ENCODE peak calls at places on chromosomes 13 and 19, in four cellular contexts. L, B, Q and K are unnamed samples.

GRCh38 chr13:76019421-76020044 is 383.4 kb downstream of the LMO7 start:
- DNase-seq in L (peak), Q (no peak), B (no peak), K (no peak)

GRCh38 chr13:74288361-74288911 is 154.2 kb upstream of the KLF12 start:
- DNase-seq in Q (no peak), L (no peak), B (no peak), K (peak)

GRCh38 chr13:93244141-93244917 is 17.7 kb downstream of the GPC6 start:
- DNase-seq in L (peak), Q (peak), B (no peak), K (no peak)

GRCh38 chr13:110841846-110842245 is 73.0 kb downstream of the ANKRD10 start:
- DNase-seq in Q (peak), B (no peak), L (peak), K (no peak)

GRCh38 chr19:32802840-32803239 is 66.7 kb downstream of the SLC7A9 start:
- DNase-seq in L (no peak), Q (no peak), B (no peak), K (no peak)

GRCh38 chr13:37602743-37603381 is 4.3 kb upstream of the POSTN start:
- DNase-seq in L (peak), Q (peak), B (no peak), K (no peak)

GRCh38 chr19:18168673-18169381 is 4.8 kb upstream of the IFI30 start:
- DNase-seq in B (no peak), Q (no peak), L (no peak), K (peak)

GRCh38 chr19:18771328-18772242 is 19.5 kb downstream of the COMP start:
- DNase-seq in Q (no peak), B (no peak), L (no peak), K (no peak)

GRCh38 chr13:71524245-71525002 is 342.6 kb downstream of the DACH1 start:
- DNase-seq in Q (no peak), B (no peak), L (no peak), K (no peak)

GRCh38 chr19:49590971-49591730 is at the start of gene PRR12:
- DNase-seq in L (peak), Q (peak), B (peak), K (peak)

GRCh38 chr19:49614096-49614857 is 23.3 kb downstream of the PRR12 start:
- DNase-seq in Q (peak), B (no peak), L (peak), K (no peak)

GRCh38 chr19:47885067-47885463 is 1.1 kb downstream of the SULT2A1 start:
- DNase-seq in B (no peak), Q (no peak), L (no peak), K (no peak)

GRCh38 chr19:21326169-21326568 is 3.0 kb downstream of the ZNF708 start:
- DNase-seq in B (no peak), Q (no peak), L (no peak), K (no peak)

GRCh38 chr13:94553766-94554165 is 42.2 kb downstream of the TGDS start:
- DNase-seq in Q (no peak), L (no peak), B (no peak), K (no peak)

GRCh38 chr13:41668130-41668757 is 210.9 kb downstream of the RGCC start:
- DNase-seq in B (peak), L (peak), Q (peak), K (no peak)

GRCh38 chr19:15402411-15403150 is 16.2 kb downstream of the AKAP8L start:
- DNase-seq in L (no peak), B (no peak), Q (no peak), K (no peak)

GRCh38 chr13:28411859-28412353 is 83.0 kb downstream of the FLT1 start:
- DNase-seq in B (no peak), Q (peak), L (no peak), K (no peak)

GRCh38 chr19:15895876-15896430 is 1.9 kb downstream of the CYP4F2 start:
- DNase-seq in B (no peak), Q (no peak), L (no peak), K (no peak)

GRCh38 chr13:95553271-95553588 is 710 bp downstream of the CLDN10 start:
- DNase-seq in Q (no peak), B (no peak), L (no peak), K (no peak)

GRCh38 chr19:10706990-10707389 is 5.8 kb downstream of the QTRT1 start:
- DNase-seq in L (no peak), Q (peak), B (no peak), K (no peak)

GRCh38 chr19:51514866-51515481 is 13.4 kb upstream of the SIGLEC12 start:
- DNase-seq in B (no peak), L (peak), Q (peak), K (no peak)

GRCh38 chr13:56861472-56861871 is 279.2 kb upstream of the PRR20A start:
- DNase-seq in L (no peak), Q (no peak), B (no peak), K (no peak)

DNA sequence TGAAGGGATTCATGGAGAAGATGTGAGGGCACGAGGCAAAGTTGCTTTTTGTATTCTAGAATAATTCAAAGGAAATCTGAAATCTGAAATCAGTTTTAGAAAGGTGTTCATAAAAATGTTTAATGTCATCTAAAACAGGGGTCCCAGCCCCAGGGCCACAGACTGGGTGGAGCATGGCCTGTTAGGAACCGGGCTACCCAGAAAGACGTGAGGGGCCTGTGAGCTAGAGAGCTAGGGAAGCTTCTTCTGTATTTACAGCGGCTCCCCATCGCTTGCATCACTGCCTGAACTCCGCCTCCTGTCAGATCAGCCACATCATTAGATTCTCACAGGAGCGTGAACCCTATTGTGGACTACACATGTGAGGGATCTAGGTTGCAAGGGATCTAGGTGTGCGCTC is 151.2 kb downstream of the USP12 start:
- DNase-seq in B (no peak), L (no peak), Q (no peak), K (no peak)
- TF ChIP-seq CTCF in B (no peak), L (no peak), Q (no peak), K (no peak)

DNA sequence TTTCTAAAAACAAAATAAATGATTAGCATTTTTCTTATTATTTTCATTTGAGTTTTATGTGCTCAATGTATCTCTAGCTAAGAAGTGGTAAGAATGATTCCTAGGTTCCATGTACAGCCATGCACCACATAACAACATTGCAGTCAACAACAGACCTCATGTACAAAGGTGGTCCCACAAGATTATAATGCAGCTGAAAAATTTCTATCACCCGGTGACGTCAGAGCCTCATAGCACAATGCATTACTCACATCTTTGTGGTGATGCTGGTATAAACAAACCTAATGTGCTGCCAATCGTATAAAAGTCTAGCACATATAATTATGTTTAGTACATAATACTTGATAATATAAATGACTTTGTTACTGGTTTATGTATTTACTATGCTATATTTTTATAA is 120.5 kb downstream of the SLC7A1 start:
- DNase-seq in B (no peak), L (peak), Q (peak), K (no peak)
- TF ChIP-seq CTCF in B (no peak), L (no peak), Q (no peak), K (no peak)

GRCh38 chr19:1868971-1869370 is 5.6 kb upstream of the KLF16 start:
- DNase-seq in B (no peak), Q (no peak), L (no peak), K (no peak)

GRCh38 chr19:1864480-1865171 is 1.2 kb upstream of the KLF16 start:
- DNase-seq in L (peak), B (peak), Q (peak), K (peak)

GRCh38 chr19:1865172-1866010 is 2.0 kb upstream of the KLF16 start:
- DNase-seq in B (no peak), Q (no peak), L (no peak), K (no peak)

GRCh38 chr19:1866693-1867358 is 3.4 kb upstream of the KLF16 start:
- DNase-seq in B (no peak), L (no peak), Q (no peak), K (no peak)

DNA sequence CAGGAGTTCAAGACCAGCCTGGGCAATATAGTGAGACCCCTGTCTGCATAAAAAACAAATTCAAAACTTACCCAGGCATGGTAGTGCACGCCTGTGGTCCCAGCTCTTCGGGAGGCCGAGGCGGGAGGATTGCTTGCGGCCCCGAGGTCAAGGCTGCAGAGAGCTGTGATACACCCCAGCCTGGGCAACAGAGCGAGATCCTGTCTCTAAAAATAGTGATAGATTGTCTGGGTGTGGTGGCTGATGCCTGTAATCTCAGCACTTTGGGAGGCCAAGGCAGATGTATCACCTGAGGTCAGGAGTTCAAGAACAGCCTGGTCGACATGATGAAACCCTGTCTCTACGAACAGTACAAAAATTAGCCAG is 4.0 kb upstream of the KLF16 start:
- DNase-seq in Q (no peak), B (no peak), L (no peak), K (no peak)
- TF ChIP-seq CTCF in Q (no peak), B (no peak), L (no peak), K (no peak)

DNA sequence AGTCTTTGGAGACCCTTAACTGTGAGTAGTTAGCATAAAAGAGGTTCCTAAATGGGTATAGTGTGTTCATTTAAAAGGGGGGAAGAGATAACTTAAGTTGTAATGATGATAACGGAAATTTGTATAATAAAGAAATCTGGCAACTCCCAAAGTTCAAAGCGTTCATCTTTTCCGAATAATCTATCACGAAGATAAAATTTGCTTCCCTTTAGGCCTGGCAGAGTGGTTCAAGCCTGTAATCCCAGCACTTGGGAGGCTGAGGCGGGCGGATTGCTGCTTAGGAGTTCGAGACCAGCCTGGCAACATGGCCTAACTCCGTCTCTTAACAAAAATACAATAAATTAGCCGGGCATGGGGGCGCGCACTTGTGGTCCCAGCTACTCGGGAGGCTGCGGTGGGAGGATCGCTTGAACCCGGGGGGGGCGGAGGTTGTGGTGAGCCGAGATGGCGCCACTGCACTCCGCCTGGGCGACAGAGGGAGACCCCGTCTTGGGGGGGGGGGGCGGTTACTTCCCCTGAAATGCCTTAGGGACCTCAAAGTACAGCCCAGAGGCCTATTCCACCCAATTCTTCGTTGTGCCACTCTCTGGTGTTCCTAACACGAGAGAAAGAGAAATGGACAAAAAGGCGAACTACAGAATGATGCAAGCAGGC is 888 bp downstream of the N4BP2L2 start:
- DNase-seq in B (no peak), L (no peak), Q (no peak), K (peak)
- TF ChIP-seq CTCF in B (no peak), L (no peak), Q (no peak), K (no peak)

DNA sequence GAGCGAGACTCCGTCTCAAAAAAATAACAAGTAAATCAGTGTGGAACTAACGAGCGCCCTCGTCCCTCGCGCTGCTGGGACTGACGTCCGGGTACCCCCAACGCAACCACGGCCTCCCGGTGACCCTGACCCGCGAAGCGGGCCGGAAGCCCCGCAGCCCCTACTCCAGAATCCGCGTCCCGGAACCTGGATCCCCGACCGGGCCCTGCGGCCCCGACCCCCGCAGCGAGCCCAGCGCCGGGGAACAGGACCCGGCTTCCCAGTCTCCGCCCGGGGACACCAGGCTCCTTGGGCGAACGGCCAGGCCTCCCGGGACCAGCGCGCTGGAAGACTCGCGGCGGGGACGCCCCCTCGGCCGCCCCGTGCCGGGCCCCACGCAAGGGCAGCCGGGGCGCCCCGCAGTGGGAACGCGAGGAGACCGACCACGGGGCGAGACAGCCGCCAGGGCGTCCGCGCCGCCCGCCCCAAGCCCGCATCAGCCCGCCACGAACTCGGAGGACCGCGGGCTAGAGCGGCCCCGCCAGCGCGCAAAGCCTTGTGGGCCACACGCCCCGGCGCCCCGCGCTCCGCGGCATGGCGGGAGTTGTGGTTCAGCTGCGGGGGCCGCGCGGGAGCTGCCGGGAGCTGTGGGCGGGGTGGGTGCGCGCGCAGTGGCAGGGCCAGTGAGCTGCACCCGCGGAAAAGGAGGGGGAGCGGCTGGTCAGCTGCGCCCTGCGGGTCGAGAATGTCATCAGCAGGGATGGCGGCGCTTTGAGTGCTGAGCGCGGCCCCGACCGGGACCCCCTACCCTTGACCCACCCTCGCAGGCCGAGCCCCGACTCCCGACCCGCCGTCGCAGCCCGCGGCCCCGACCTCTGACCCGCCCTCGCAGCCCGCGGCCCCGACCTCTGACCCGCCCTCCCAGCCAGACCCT is 7.5 kb upstream of the MADCAM1 start:
- DNase-seq in Q (peak), B (peak), L (peak), K (peak)
- TF ChIP-seq CTCF in Q (peak), B (no peak), L (no peak), K (no peak)

GRCh38 chr19:42176990-42177685 is 40.3 kb downstream of the DEDD2 start:
- DNase-seq in L (peak), B (peak), Q (peak), K (peak)
- TF ChIP-seq CTCF in L (no peak), B (peak), Q (peak), K (no peak)

DNA sequence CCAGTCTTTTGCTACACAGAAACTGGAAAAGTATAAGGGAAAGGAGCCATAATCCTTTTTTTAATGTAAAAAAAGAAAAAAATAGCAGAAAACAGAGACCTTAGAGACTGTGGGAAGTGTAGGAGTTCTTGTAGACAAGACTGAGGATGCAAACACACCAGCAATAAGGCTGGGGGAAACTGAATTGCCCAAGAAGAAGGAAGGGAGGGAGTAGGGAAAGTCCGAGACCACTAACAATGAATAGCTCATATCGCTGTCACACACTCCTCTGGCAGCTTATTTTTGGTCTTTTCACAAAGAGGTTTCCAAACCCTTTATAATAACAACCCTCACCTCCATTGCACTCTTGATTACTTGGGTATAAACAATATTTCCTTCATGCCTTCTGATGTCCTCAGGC is 952.0 kb downstream of the SLITRK5 start:
- DNase-seq in B (no peak), Q (no peak), L (no peak), K (no peak)
- TF ChIP-seq CTCF in B (no peak), Q (no peak), L (no peak), K (no peak)

GRCh38 chr19:29784598-29785223 is 27.1 kb upstream of the CCNE1 start:
- DNase-seq in Q (no peak), L (no peak), B (no peak), K (no peak)

GRCh38 chr19:29789007-29789406 is 22.8 kb upstream of the CCNE1 start:
- DNase-seq in B (no peak), L (no peak), Q (no peak), K (no peak)

GRCh38 chr19:29785360-29785759 is 26.4 kb upstream of the CCNE1 start:
- DNase-seq in L (no peak), B (no peak), Q (no peak), K (no peak)

GRCh38 chr19:29783627-29784190 is 28.1 kb upstream of the CCNE1 start:
- DNase-seq in L (no peak), B (no peak), Q (no peak), K (no peak)

GRCh38 chr19:29785955-29786589 is 25.7 kb upstream of the CCNE1 start:
- DNase-seq in B (no peak), L (no peak), Q (no peak), K (no peak)
- TF ChIP-seq CTCF in B (no peak), L (peak), Q (peak), K (no peak)

GRCh38 chr19:40807147-40808020 is 8.4 kb downstream of the EGLN2 start:
- DNase-seq in L (no peak), B (no peak), Q (no peak), K (no peak)
- TF ChIP-seq CTCF in L (no peak), B (no peak), Q (peak), K (no peak)

GRCh38 chr19:14097532-14098151 is 7.1 kb upstream of the SAMD1 start:
- DNase-seq in Q (no peak), B (no peak), L (no peak), K (no peak)
- TF ChIP-seq CTCF in Q (peak), B (no peak), L (peak), K (no peak)